ENCODE peak calls at places on chromosome 12, in ten cellular contexts. V is endothelial cell; Z is AG04450; A is osteocyte; F is neural progenitor cell; L is left ventricle myocardium inferior; Q is activated CD8-positive, alpha-beta T cell treated with anti-CD3 and anti-CD28 coated beads for 36 hours; X is astrocyte of the cerebellum; W is PC-3; Y is fibroblast of villous mesenchyme. U is an unnamed sample.

GRCh38 chr12:124563401-124563800 is 4.0 kb downstream of the NCOR2 start:
- DNase-seq in V (no peak), Z (no peak), A (no peak), F (no peak), L (no peak), Q (no peak), X (no peak), W (no peak), Y (no peak), U (no peak)

GRCh38 chr12:55720894-55721444 is 776 bp downstream of the RDH5 start:
- DNase-seq in V (peak; percentile 38), Z (peak; percentile 70), A (no peak), F (peak; percentile 56), L (peak; percentile 56), Q (no peak), X (no peak), W (peak; percentile 98), Y (peak; percentile 79), U (no peak)

GRCh38 chr12:39620664-39621658 is 1.4 kb upstream of the ABCD2 start:
- DNase-seq in V (no peak), Z (no peak), A (no peak), F (no peak), L (no peak), Q (peak; percentile 77), X (no peak), W (peak; percentile 6), Y (peak; percentile 1), U (peak; percentile 48)

GRCh38 chr12:120654656-120655055 is 14.2 kb downstream of the CABP1 start:
- DNase-seq in V (no peak), Z (no peak), A (no peak), F (no peak), L (peak; percentile 79), Q (no peak), X (no peak), W (no peak), Y (no peak), U (no peak)

GRCh38 chr12:108039794-108040193 is 89.3 kb upstream of the WSCD2 start:
- DNase-seq in V (no peak), Z (no peak), A (no peak), F (no peak), L (no peak), Q (no peak), X (no peak), W (no peak), Y (no peak), U (no peak)

GRCh38 chr12:120736404-120737331 is 11.0 kb downstream of the ACADS start:
- DNase-seq in V (no peak), Z (no peak), A (no peak), F (no peak), L (no peak), Q (no peak), X (no peak), W (no peak), Y (no peak), U (peak; percentile 24)

GRCh38 chr12:25388216-25388615 is 137.5 kb upstream of the KRAS start:
- DNase-seq in V (no peak), Z (no peak), A (no peak), F (no peak), L (no peak), Q (peak; percentile 83), X (peak; percentile 20), W (peak; percentile 27), Y (no peak), U (peak; percentile 25)

GRCh38 chr12:124418791-124419190 is 123.9 kb downstream of the RFLNA start:
- DNase-seq in V (no peak), Z (no peak), A (no peak), F (no peak), L (no peak), Q (no peak), X (no peak), W (no peak), Y (no peak), U (no peak)

GRCh38 chr12:27667540-27667939 is 28.7 kb upstream of the REP15 start:
- DNase-seq in V (no peak), Z (no peak), A (no peak), F (no peak), L (no peak), Q (peak; percentile 7), X (peak; percentile 51), W (peak; percentile 16), Y (peak; percentile 4), U (no peak)

GRCh38 chr12:104957388-104958008 is 592 bp downstream of the SLC41A2 start:
- DNase-seq in V (no peak), Z (no peak), A (no peak), F (no peak), L (peak; percentile 18), Q (peak; percentile 49), X (no peak), W (peak; percentile 44), Y (no peak), U (no peak)

GRCh38 chr12:115934046-115934445 is 343.4 kb downstream of the MED13L start:
- DNase-seq in V (no peak), Z (no peak), A (peak; percentile 42), F (no peak), L (no peak), Q (no peak), X (no peak), W (no peak), Y (no peak), U (no peak)

GRCh38 chr12:122841544-122842321 is 6.5 kb downstream of the HIP1R start:
- DNase-seq in V (no peak), Z (no peak), A (no peak), F (no peak), L (no peak), Q (no peak), X (no peak), W (peak; percentile 89), Y (peak; percentile 68), U (no peak)

DNA sequence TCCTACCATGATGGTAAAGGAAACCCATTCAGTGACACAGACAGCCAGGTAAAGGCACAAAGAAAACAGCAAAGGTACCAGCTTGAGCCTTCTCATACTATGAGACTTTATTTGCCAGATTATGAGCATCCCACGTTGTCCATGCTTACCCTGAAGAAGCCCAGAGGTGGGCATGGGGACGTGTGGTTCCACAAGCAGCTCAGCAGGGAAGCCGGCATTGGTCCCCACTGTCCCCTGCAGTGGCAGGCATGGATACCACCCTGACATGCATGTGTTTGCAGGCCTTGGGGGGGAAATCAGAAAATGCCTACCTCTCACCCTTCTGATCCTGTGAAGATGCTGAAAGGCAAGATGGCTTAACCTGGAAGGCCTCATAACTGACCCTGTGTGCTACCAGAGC is 183.1 kb downstream of the PIWIL1 start:
- DNase-seq in V (no peak), Z (no peak), A (no peak), F (no peak), L (no peak), Q (no peak), X (no peak), W (no peak), Y (no peak), U (no peak)
- TF ChIP-seq CTCF in V (no peak), Z (no peak), A (no peak), F (no peak), L (no peak), Q (no peak), X (no peak), W (no peak), Y (no peak), U (no peak)

GRCh38 chr12:3299929-3300832 is 190.8 kb upstream of the PRMT8 start:
- DNase-seq in V (peak; percentile 92), Z (peak; percentile 76), A (peak; percentile 93), F (peak; percentile 93), L (peak; percentile 90), Q (peak; percentile 89), X (peak; percentile 68), W (peak; percentile 96), Y (peak; percentile 91), U (peak; percentile 86)
- TF ChIP-seq CTCF in V (peak; percentile 95), Z (peak; percentile 98), A (peak; percentile 90), F (peak; percentile 92), L (peak; percentile 89), Q (peak; percentile 86), X (peak; percentile 98), W (peak; percentile 91), Y (peak; percentile 99), U (peak; percentile 90)

DNA sequence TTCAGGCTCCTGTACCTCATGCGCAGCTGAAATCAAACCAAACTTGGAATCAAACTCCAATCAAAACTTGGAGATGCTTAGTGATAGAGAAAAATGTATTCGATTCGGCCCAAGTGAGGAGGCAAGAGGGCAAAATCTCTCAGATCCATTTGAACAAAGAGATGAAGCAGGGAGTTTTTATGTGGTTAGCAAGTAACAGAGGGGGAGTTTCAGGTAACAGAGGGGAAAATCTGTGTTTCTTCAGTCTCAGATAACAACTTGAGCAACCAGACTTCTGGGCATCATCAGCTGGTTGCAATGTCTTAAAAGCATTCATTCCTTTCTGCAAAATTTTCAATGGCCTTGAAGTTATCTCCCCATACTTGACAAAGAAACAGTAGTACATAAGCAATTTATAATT is 245.1 kb upstream of the AVPR1A start:
- DNase-seq in V (no peak), Z (no peak), A (no peak), F (no peak), L (no peak), Q (no peak), X (no peak), W (no peak), Y (no peak), U (no peak)
- TF ChIP-seq CTCF in V (no peak), Z (no peak), A (no peak), F (no peak), L (no peak), Q (no peak), X (no peak), W (no peak), Y (no peak), U (no peak)

DNA sequence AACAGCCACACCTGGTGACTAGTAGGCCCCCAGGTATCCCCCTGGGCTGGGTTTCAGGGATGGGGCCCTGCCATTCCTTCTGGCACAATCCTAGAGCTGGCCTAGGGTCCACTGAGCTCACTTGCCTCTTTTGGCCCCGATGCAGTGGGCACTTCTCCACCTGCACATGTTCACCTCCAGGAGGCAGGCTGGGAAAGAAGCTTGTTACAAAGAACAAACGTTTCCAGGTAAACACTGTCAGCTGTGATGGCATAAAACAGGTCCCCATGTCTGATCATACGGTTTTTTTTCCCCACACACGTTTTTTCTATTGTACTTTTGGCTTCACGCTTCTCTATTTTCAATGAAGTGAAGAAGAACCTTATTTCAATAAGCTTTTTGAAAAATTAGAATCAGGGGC is 15.8 kb upstream of the HVCN1 start:
- DNase-seq in V (no peak), Z (no peak), A (no peak), F (peak; percentile 18), L (no peak), Q (peak; percentile 38), X (no peak), W (peak; percentile 68), Y (no peak), U (no peak)
- TF ChIP-seq CTCF in V (no peak), Z (peak; percentile 30), A (peak; percentile 12), F (peak; percentile 22), L (no peak), Q (no peak), X (peak; percentile 29), W (peak; percentile 82), Y (no peak), U (peak; percentile 52)

GRCh38 chr12:52066346-52067080 is 3.3 kb upstream of the ATG101 start:
- DNase-seq in V (no peak), Z (no peak), A (no peak), F (no peak), L (no peak), Q (peak; percentile 16), X (no peak), W (no peak), Y (no peak), U (no peak)
- TF ChIP-seq CTCF in V (no peak), Z (no peak), A (no peak), F (no peak), L (no peak), Q (no peak), X (no peak), W (no peak), Y (no peak), U (no peak)